ENCODE peak calls at places on chromosomes 13 and 19, in six cellular contexts. I is fibroblast of pulmonary artery, X is psoas muscle, N is T1000, H is tibial nerve, Z is mammary epithelial cell. J is an unnamed sample.

GRCh38 chr13:44449999-44450821 is 76.6 kb downstream of the SERP2 start:
- DNase-seq in I (no peak), X (no peak), N (no peak), H (no peak), Z (peak), J (no peak)

GRCh38 chr19:3544742-3545668 is 6.0 kb downstream of the TEKTIP1 start:
- DNase-seq in I (peak), X (peak), N (peak), H (peak), Z (peak), J (peak)

GRCh38 chr19:1045247-1045603 is 5.3 kb downstream of the ABCA7 start:
- DNase-seq in I (no peak), X (peak), N (peak), H (no peak), Z (peak), J (no peak)

GRCh38 chr19:55080915-55081772 is 5.5 kb downstream of the EPS8L1 start:
- DNase-seq in I (peak), X (peak), N (peak), H (no peak), Z (peak), J (peak)

GRCh38 chr13:22311734-22312404 is 641.0 kb downstream of the FGF9 start:
- DNase-seq in I (no peak), X (peak), N (no peak), H (no peak), Z (no peak), J (no peak)

GRCh38 chr19:17565611-17566010 is 10.2 kb downstream of the COLGALT1 start:
- DNase-seq in I (no peak), X (no peak), N (no peak), H (no peak), Z (no peak), J (no peak)

GRCh38 chr19:29239220-29239776 is 26.3 kb upstream of the UQCRFS1 start:
- DNase-seq in I (no peak), X (no peak), N (no peak), H (no peak), Z (no peak), J (no peak)

GRCh38 chr13:47237571-47237970 is 340.7 kb upstream of the HTR2A start:
- DNase-seq in I (no peak), X (no peak), N (no peak), H (no peak), Z (no peak), J (no peak)

GRCh38 chr13:40975441-40975840 is 43.7 kb downstream of the ELF1 start:
- DNase-seq in I (no peak), X (no peak), N (no peak), H (no peak), Z (peak), J (no peak)

GRCh38 chr19:1651061-1651547 is 1.3 kb downstream of the TCF3 start:
- DNase-seq in I (peak), X (no peak), N (no peak), H (no peak), Z (no peak), J (no peak)

GRCh38 chr13:114032121-114032799 is 58.4 kb upstream of the C13orf46 start:
- DNase-seq in I (peak), X (no peak), N (peak), H (no peak), Z (no peak), J (no peak)

GRCh38 chr19:1467512-1468273 is 11.3 kb downstream of the C19orf25 start:
- DNase-seq in I (no peak), X (peak), N (no peak), H (no peak), Z (no peak), J (no peak)

GRCh38 chr13:50387124-50387581 is 371.9 kb downstream of the KCNRG start:
- DNase-seq in I (peak), X (peak), N (no peak), H (peak), Z (no peak), J (peak)

GRCh38 chr13:26376430-26376829 is 122.5 kb downstream of the CDK8 start:
- DNase-seq in I (no peak), X (no peak), N (no peak), H (no peak), Z (no peak), J (no peak)

GRCh38 chr13:67118277-67118676 is 111.9 kb downstream of the PCDH9 start:
- DNase-seq in I (no peak), X (no peak), N (no peak), H (no peak), Z (no peak), J (no peak)

GRCh38 chr13:30593001-30593400 is 24.7 kb upstream of the USPL1 start:
- DNase-seq in I (no peak), X (no peak), N (no peak), H (no peak), Z (no peak), J (no peak)

GRCh38 chr19:9945319-9945966 is 9.1 kb upstream of the OLFM2 start:
- DNase-seq in I (peak), X (peak), N (no peak), H (peak), Z (peak), J (peak)

GRCh38 chr19:3538965-3539742 is at the start of gene TEKTIP1:
- DNase-seq in I (no peak), X (no peak), N (peak), H (no peak), Z (no peak), J (no peak)

GRCh38 chr13:64855506-64855905 is 2374.6 kb downstream of the PCDH9 start:
- DNase-seq in I (peak), X (no peak), N (no peak), H (no peak), Z (no peak), J (no peak)

GRCh38 chr13:25678398-25678797 is 306.6 kb downstream of the ATP8A2 start:
- DNase-seq in I (no peak), X (no peak), N (no peak), H (no peak), Z (no peak), J (peak)

GRCh38 chr19:1856698-1857603 is 6.4 kb downstream of the KLF16 start:
- DNase-seq in I (peak), X (peak), N (peak), H (peak), Z (peak), J (peak)

GRCh38 chr13:75437582-75438318 is 44.2 kb downstream of the TBC1D4 start:
- DNase-seq in I (peak), X (no peak), N (no peak), H (no peak), Z (no peak), J (no peak)

GRCh38 chr13:97275265-97275664 is 53.1 kb downstream of the MBNL2 start:
- DNase-seq in I (peak), X (no peak), N (no peak), H (no peak), Z (peak), J (no peak)

GRCh38 chr13:112951674-112952371 is 17.2 kb upstream of the MCF2L start:
- DNase-seq in I (no peak), X (no peak), N (no peak), H (no peak), Z (no peak), J (no peak)

GRCh38 chr13:41854758-41855157 is 106.2 kb downstream of the VWA8 start:
- DNase-seq in I (peak), X (no peak), N (no peak), H (no peak), Z (no peak), J (no peak)

GRCh38 chr13:51714663-51715168 is 89.2 kb downstream of the DHRS12 start:
- DNase-seq in I (peak), X (no peak), N (no peak), H (no peak), Z (peak), J (no peak)

GRCh38 chr13:50580684-50581305 is 262.7 kb downstream of the DLEU7 start:
- DNase-seq in I (peak), X (no peak), N (no peak), H (no peak), Z (no peak), J (no peak)

GRCh38 chr13:27006519-27007161 is 165.0 kb downstream of the USP12 start:
- DNase-seq in I (peak), X (no peak), N (no peak), H (no peak), Z (peak), J (no peak)

GRCh38 chr19:3125900-3126524 is 9.8 kb upstream of the GNA15 start:
- DNase-seq in I (peak), X (peak), N (no peak), H (no peak), Z (peak), J (no peak)

GRCh38 chr19:36120092-36120983 is 5.1 kb downstream of the TBCB start:
- DNase-seq in I (no peak), X (no peak), N (no peak), H (no peak), Z (no peak), J (no peak)

GRCh38 chr13:41919031-41919740 is 41.7 kb downstream of the VWA8 start:
- DNase-seq in I (no peak), X (no peak), N (no peak), H (no peak), Z (no peak), J (no peak)